ENCODE peak calls at places on chromosomes 3 and 15, in five cellular contexts. Q is GM12891, L is HepG2, G is H1, U is K562. H is an unnamed sample.

GRCh38 chr3:9957214-9957613 is 5.0 kb upstream of the PRRT3 start:
- DNase-seq in Q (no peak), L (no peak), G (no peak), U (peak; percentile 38), H (no peak)

GRCh38 chr3:27357665-27358258 is 11.4 kb downstream of the NEK10 start:
- DNase-seq in Q (peak; percentile 10), L (peak; percentile 74), G (peak; percentile 55), U (peak; percentile 46), H (no peak)

GRCh38 chr3:107669669-107670068 is 146.9 kb downstream of the BBX start:
- DNase-seq in Q (no peak), L (no peak), G (no peak), U (no peak), H (no peak)

GRCh38 chr3:15601046-15601398 is 347 bp downstream of the HACL1 start:
- DNase-seq in Q (no peak), L (no peak), G (no peak), U (peak; percentile 9), H (no peak)

GRCh38 chr3:44184319-44184953 is 57.2 kb upstream of the TOPAZ1 start:
- DNase-seq in Q (no peak), L (no peak), G (peak; percentile 53), U (peak; percentile 9), H (no peak)

GRCh38 chr3:77859131-77859530 is 819.2 kb downstream of the ROBO2 start:
- DNase-seq in Q (no peak), L (no peak), G (no peak), U (no peak), H (no peak)

GRCh38 chr3:99909714-99910508 is 92.2 kb downstream of the CMSS1 start:
- DNase-seq in Q (no peak), L (peak; percentile 42), G (no peak), U (no peak), H (no peak)

GRCh38 chr3:123562547-123562946 is 22.3 kb downstream of the HACD2 start:
- DNase-seq in Q (no peak), L (no peak), G (no peak), U (no peak), H (no peak)

GRCh38 chr3:116135462-116135861 is 309.8 kb downstream of the LSAMP start:
- DNase-seq in Q (no peak), L (no peak), G (no peak), U (no peak), H (no peak)

GRCh38 chr15:69957175-69957574 is 140.5 kb downstream of the TLE3 start:
- DNase-seq in Q (no peak), L (no peak), G (no peak), U (peak; percentile 2), H (no peak)

DNA sequence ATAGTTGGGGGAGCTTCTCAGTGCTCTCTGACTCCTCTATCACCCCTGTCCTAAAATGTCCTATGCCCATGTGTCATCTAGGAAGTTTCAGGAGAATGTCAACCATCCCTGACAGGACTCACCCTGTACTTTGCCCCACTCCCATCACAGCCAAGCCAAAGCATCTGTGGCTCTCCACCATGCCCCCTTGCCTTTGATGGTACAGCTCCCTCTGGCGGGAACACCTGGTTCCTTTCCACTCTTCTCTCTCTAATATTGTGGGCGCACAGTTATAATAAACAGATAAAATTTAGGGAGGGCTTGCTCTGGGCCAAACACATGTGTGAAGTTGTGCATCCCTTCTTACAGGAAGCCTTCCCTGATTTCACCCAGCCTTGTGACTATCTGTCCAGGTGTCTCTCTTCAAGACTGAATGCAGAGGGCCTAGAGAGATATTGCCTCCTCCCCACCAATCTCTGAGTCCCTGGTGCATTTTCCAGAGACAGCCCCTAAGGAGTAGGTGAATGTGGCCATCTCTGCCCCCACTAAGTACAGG is 62.8 kb downstream of the ISG20 start:
- DNase-seq in Q (peak; percentile 46), L (peak; percentile 39), G (peak; percentile 72), U (peak; percentile 43), H (peak; percentile 43)
- TF ChIP-seq TAF1 in Q (no peak), L (no peak), G (no peak), U (no peak), H (no peak)

GRCh38 chr15:40217166-40217785 is 21.6 kb upstream of the PAK6 start:
- DNase-seq in Q (no peak), L (peak; percentile 69), G (no peak), U (peak; percentile 79), H (no peak)
- TF ChIP-seq POLR2AphosphoS5 in Q (no peak), L (no peak), G (no peak), U (no peak), H (no peak)

GRCh38 chr15:62869116-62869515 is 173.4 kb upstream of the TPM1 start:
- DNase-seq in Q (no peak), L (no peak), G (peak; percentile 35), U (no peak), H (no peak)
- TF ChIP-seq POLR2A in Q (no peak), L (no peak), G (no peak), U (no peak), H (no peak)

DNA sequence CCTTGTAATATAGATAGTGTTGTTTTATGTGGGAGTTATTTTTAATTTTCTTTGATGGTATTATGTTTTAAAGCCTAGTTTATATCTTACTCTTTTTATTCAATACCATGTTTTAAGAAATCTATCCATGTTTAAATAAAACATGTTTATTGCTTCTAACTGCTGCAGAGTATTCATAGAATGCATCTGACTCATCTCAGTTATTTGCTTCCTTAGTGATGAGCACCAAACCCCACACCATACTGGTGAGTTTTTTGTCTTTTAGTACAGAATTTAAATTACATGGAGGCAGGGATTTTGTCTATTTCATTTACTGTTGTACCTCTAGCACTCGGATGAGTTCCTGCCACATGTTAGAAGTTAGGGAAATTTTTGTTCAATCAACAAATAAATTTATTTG is 209.2 kb downstream of the NSUN3 start:
- DNase-seq in Q (no peak), L (no peak), G (no peak), U (no peak), H (no peak)
- TF ChIP-seq TAF1 in Q (no peak), L (no peak), G (no peak), U (no peak), H (no peak)

H was measured in GM12892.